ENCODE peak calls at places on chromosomes 3 and 15, in eight cellular contexts. H is mammary epithelial cell, S is ovary, U is fibroblast of villous mesenchyme, Y is GM23338, M is GM10248, V is lower leg skin, C is cardiac fibroblast. I is an unnamed sample.

GRCh38 chr3:171556574-171557145 is 96.5 kb upstream of the TNIK start:
- DNase-seq in H (peak), S (no peak), C (peak), U (no peak), Y (peak), V (no peak), M (no peak), I (no peak)

GRCh38 chr3:72448858-72449257 is 399.4 kb downstream of the SHQ1 start:
- DNase-seq in U (no peak), Y (no peak), S (no peak), M (no peak), H (peak), C (peak), V (no peak), I (no peak)

GRCh38 chr3:119817964-119818363 is 36.1 kb downstream of the NR1I2 start:
- DNase-seq in H (no peak), C (no peak), M (no peak), S (no peak), U (no peak), Y (peak), V (no peak), I (no peak)

GRCh38 chr15:50830477-50831354 is 65.2 kb upstream of the SPPL2A start:
- DNase-seq in S (no peak), M (no peak), Y (peak), U (no peak), C (no peak), H (no peak), V (no peak), I (no peak)

GRCh38 chr15:67766963-67767362 is 58.3 kb upstream of the SKOR1 start:
- DNase-seq in H (no peak), Y (no peak), S (no peak), U (no peak), C (no peak), M (no peak), V (no peak), I (no peak)

GRCh38 chr3:113310960-113311359 is 99.6 kb downstream of the BOC start:
- DNase-seq in Y (no peak), H (no peak), C (no peak), M (no peak), V (no peak), U (no peak), S (no peak), I (no peak)

GRCh38 chr15:76058714-76059319 is 968 bp upstream of the TMEM266 start:
- DNase-seq in H (peak), M (peak), C (peak), S (no peak), U (peak), V (no peak), Y (peak), I (peak)

GRCh38 chr3:113985526-113985925 is 37.7 kb downstream of the ZDHHC23 start:
- DNase-seq in M (peak), S (no peak), Y (peak), C (no peak), H (no peak), V (no peak), U (no peak), I (peak)

GRCh38 chr3:11611271-11611893 is 32.3 kb downstream of the VGLL4 start:
- DNase-seq in M (no peak), C (no peak), Y (no peak), S (no peak), V (no peak), U (no peak), H (no peak), I (no peak)

GRCh38 chr3:177229791-177230190 is 32.5 kb upstream of the TBL1XR1 start:
- DNase-seq in C (peak), V (no peak), S (no peak), M (no peak), U (peak), Y (no peak), H (no peak), I (no peak)

GRCh38 chr3:52777959-52778805 is 783 bp downstream of the ITIH1 start:
- DNase-seq in M (no peak), S (no peak), H (no peak), Y (no peak), U (no peak), V (peak), C (no peak), I (no peak)

GRCh38 chr3:4829031-4829394 is 150.2 kb upstream of the BHLHE40 start:
- DNase-seq in Y (no peak), H (peak), S (no peak), C (peak), V (no peak), U (peak), M (peak), I (no peak)

GRCh38 chr15:78637776-78638435 is 3.1 kb downstream of the CHRNB4 start:
- DNase-seq in C (no peak), H (no peak), Y (no peak), S (no peak), M (no peak), V (no peak), U (no peak), I (no peak)

GRCh38 chr15:78636378-78636859 is 4.6 kb downstream of the CHRNB4 start:
- DNase-seq in V (no peak), U (no peak), C (no peak), S (no peak), Y (no peak), H (no peak), M (no peak), I (no peak)

GRCh38 chr15:78633348-78633747 is 7.7 kb downstream of the CHRNB4 start:
- DNase-seq in S (no peak), V (no peak), Y (no peak), M (no peak), C (no peak), U (no peak), H (no peak), I (no peak)

GRCh38 chr15:78634251-78635145 is 6.5 kb downstream of the CHRNB4 start:
- DNase-seq in S (no peak), Y (no peak), M (no peak), C (no peak), U (no peak), H (no peak), V (peak), I (no peak)

DNA sequence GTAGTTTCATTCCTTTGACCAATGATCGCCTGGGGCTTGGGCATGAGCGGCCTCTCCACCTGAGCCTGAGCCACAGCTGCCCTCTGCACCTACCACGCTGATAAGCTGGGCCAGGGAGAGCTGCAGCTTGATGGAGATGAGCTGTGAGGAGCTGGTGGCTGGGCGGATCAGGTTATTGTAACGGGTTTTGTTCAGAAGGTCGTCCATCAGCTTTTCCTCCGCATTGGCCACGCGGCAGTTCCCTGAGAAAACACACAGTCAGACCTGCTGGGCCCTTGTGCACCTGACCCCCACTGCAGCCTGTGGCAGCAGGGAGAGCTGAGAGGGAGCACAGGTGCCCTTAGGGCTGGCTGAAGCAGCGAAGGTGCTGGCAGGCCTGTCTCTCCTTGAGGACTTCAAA is 5.7 kb downstream of the CHRNB4 start:
- DNase-seq in C (no peak), V (peak), M (no peak), Y (no peak), H (no peak), S (no peak), U (no peak), I (no peak)
- TF ChIP-seq CTCF in C (no peak), V (no peak), M (no peak), Y (no peak), H (no peak), S (no peak), U (no peak), I (no peak)

GRCh38 chr3:31695280-31696008 is 162.7 kb downstream of the STT3B start:
- DNase-seq in V (no peak), U (no peak), C (peak), M (peak), H (no peak), Y (peak), S (no peak), I (peak)
- TF ChIP-seq CTCF in V (no peak), U (peak), C (peak), M (peak), H (peak), Y (peak), S (no peak), I (peak)

GRCh38 chr3:8020459-8020858 is 481.2 kb upstream of the LMCD1 start:
- DNase-seq in S (no peak), V (no peak), C (no peak), Y (no peak), U (no peak), H (no peak), M (no peak), I (no peak)
- TF ChIP-seq CTCF in S (no peak), V (no peak), C (no peak), Y (no peak), U (no peak), H (no peak), M (no peak), I (no peak)

GRCh38 chr3:45227131-45227819 is 1.2 kb upstream of the TMEM158 start:
- DNase-seq in U (no peak), C (no peak), S (no peak), Y (peak), V (no peak), H (no peak), M (no peak), I (no peak)

GRCh38 chr3:45226206-45226915 is at the start of gene TMEM158:
- DNase-seq in M (peak), Y (peak), U (peak), S (peak), H (peak), C (peak), V (peak), I (peak)

GRCh38 chr3:45224824-45225464 is 1.1 kb downstream of the TMEM158 start:
- DNase-seq in Y (peak), U (peak), S (peak), H (peak), C (peak), V (peak), M (peak), I (peak)

GRCh38 chr3:45225465-45226205 is 452 bp downstream of the TMEM158 start:
- DNase-seq in C (peak), Y (peak), S (peak), V (no peak), H (no peak), M (peak), U (no peak), I (peak)

DNA sequence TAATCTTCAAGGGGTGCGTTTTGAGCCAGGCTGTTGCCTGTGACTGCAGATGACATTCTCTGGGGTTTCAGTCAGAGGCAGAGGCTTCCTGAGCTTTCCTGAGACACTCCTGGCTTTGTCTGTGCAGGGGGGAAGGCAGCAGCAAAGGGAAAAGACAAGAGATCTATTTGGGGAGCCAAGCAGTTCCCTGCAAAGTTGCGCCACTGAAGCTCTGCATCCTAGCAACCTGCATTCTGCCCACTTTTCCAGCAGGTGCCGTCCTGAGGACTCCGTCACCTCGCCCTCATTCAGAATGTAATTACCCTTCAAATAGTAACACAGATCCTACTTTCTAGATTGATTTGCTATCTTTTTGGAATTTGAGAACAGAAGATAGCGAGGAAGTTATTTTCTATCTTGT is 1.9 kb upstream of the TMEM158 start:
- DNase-seq in C (no peak), S (no peak), M (no peak), Y (peak), H (no peak), U (no peak), V (no peak), I (no peak)
- TF ChIP-seq CTCF in C (no peak), S (no peak), M (no peak), Y (peak), H (no peak), U (no peak), V (no peak), I (no peak)

GRCh38 chr3:125416235-125416634 is 41.1 kb upstream of the ZNF148 start:
- DNase-seq in V (no peak), C (no peak), Y (no peak), S (no peak), H (no peak), M (no peak), U (no peak), I (no peak)

GRCh38 chr3:125406070-125406469 is 30.9 kb upstream of the ZNF148 start:
- DNase-seq in Y (no peak), S (no peak), H (no peak), V (no peak), U (no peak), M (no peak), C (no peak), I (no peak)

GRCh38 chr3:125414671-125415070 is 39.5 kb upstream of the ZNF148 start:
- DNase-seq in H (no peak), Y (no peak), M (no peak), V (no peak), U (no peak), C (no peak), S (no peak), I (no peak)

GRCh38 chr3:125410922-125411321 is 35.8 kb upstream of the ZNF148 start:
- DNase-seq in S (no peak), H (no peak), M (no peak), C (no peak), U (no peak), V (no peak), Y (no peak), I (no peak)
- TF ChIP-seq CTCF in S (no peak), H (no peak), M (no peak), C (no peak), U (no peak), V (no peak), Y (no peak), I (no peak)

DNA sequence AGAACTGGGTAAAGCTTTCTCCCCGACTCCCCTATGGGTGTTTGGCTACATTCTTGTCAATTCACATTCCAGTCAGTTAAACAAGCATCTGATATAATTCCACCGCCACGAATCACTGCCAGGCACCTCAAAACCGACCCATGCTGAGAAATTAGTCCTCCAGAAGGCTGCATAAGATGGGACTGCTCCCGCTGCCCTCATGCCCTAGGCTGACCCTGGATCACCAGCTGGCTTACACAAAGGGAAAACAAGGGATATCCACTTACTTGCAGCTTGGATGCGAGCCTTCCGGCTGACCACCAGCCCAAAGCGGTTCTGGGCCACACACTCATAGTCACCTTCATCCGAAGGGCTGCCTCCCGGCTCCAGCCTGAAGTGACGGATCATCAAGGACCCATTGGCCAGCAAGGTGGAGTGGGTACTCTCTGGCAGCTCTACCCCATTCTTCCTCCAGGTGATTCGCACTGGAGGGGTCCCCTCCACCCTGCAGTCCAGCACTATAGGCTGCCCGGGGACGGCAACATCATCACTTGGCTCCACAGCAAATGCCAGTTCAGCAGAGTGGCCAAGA is 2.9 kb downstream of the IGDCC3 start:
- DNase-seq in S (no peak), V (no peak), H (no peak), U (no peak), M (no peak), C (peak), Y (no peak), I (no peak)
- TF ChIP-seq CTCF in S (no peak), V (no peak), H (no peak), U (no peak), M (no peak), C (no peak), Y (no peak), I (no peak)

GRCh38 chr15:80619677-80620076 is 75.4 kb upstream of the ABHD17C start:
- DNase-seq in H (peak), C (peak), Y (no peak), V (no peak), M (no peak), S (no peak), U (peak), I (no peak)
- TF ChIP-seq CTCF in H (peak), C (no peak), Y (peak), V (no peak), M (no peak), S (no peak), U (peak), I (no peak)

DNA sequence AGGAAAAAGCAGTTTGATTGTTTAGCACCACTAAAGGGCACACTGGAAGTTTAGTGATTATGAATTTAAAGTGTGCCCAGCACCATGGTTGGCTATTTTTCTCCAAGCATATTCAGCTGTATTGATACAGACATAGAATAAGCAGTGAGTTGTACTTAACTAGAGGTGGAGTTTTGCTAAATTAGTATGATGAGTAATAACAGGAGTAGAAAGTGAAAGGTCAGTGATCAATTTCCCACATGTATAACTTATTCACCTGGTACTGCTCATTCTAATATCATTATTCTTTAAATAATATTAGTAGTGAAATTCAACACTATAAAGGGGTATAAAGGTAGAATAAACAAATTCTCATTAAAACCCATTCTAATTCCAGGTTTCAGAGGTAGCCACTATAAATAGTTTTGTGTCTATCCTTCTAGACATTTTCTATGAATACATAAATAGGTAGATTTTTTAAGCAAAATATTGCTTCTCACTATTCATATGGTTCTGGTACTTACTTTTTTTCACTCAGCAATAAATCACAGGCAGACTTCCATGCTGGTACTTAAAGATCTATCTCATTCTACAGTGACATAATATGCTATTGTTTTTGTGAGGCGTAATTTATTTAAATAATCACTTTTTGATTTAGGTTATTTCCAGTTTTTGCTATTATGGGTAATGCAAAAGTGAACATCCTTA is 732.9 kb downstream of the VGLL3 start:
- DNase-seq in M (peak), H (no peak), U (no peak), S (no peak), Y (no peak), C (no peak), V (no peak), I (peak)
- TF ChIP-seq CTCF in M (no peak), H (no peak), U (no peak), S (no peak), Y (no peak), C (no peak), V (no peak), I (no peak)

GRCh38 chr15:74781673-74782595 is at the start of gene CSK:
- DNase-seq in M (peak), U (peak), Y (peak), V (peak), H (peak), S (peak), C (peak), I (peak)
- TF ChIP-seq CTCF in M (peak), U (peak), Y (peak), V (no peak), H (peak), S (no peak), C (peak), I (peak)

I was measured in GM20000.